ENCODE peak calls at places on chromosomes 1 and 21, in six cellular contexts. D is pancreas, Q is LNCaP clone FGC, I is thoracic aorta, C is HFF-Myc, X is nephron progenitor cell. L is an unnamed sample.

GRCh38 chr1:239819075-239819474 is 272.6 kb upstream of the FMN2 start:
- DNase-seq in D (no peak), Q (no peak), I (no peak), C (no peak), X (no peak), L (no peak)

GRCh38 chr1:2791027-2791760 is 10.3 kb downstream of the TTC34 start:
- DNase-seq in D (no peak), Q (no peak), I (no peak), C (no peak), X (no peak), L (no peak)

GRCh38 chr1:44884746-44885145 is 41.7 kb upstream of the PTCH2 start:
- DNase-seq in D (no peak), Q (no peak), I (no peak), C (no peak), X (no peak), L (no peak)

GRCh38 chr1:184075040-184076029 is 23.8 kb downstream of the TSEN15 start:
- DNase-seq in D (peak), Q (peak), I (no peak), C (peak), X (peak), L (peak)

GRCh38 chr1:185850366-185850765 is 116.2 kb downstream of the HMCN1 start:
- DNase-seq in D (no peak), Q (no peak), I (no peak), C (no peak), X (no peak), L (no peak)

GRCh38 chr1:164765557-164765956 is 206.6 kb downstream of the PBX1 start:
- DNase-seq in D (no peak), Q (no peak), I (no peak), C (no peak), X (no peak), L (no peak)

GRCh38 chr1:26784023-26784871 is 3.5 kb upstream of the PIGV start:
- DNase-seq in D (peak), Q (no peak), I (no peak), C (no peak), X (no peak), L (no peak)

GRCh38 chr1:56686171-56686570 is 41.1 kb downstream of the PRKAA2 start:
- DNase-seq in D (no peak), Q (no peak), I (no peak), C (no peak), X (no peak), L (no peak)

GRCh38 chr21:38284221-38284620 is 27.4 kb downstream of the KCNJ15 start:
- DNase-seq in D (no peak), Q (no peak), I (no peak), C (no peak), X (no peak), L (no peak)

GRCh38 chr1:4309676-4310320 is 344.6 kb upstream of the AJAP1 start:
- DNase-seq in D (no peak), Q (no peak), I (no peak), C (no peak), X (no peak), L (no peak)

GRCh38 chr1:204576422-204576821 is 60.2 kb downstream of the MDM4 start:
- DNase-seq in D (no peak), Q (no peak), I (no peak), C (no peak), X (no peak), L (no peak)

GRCh38 chr1:150474869-150475268 is 12.3 kb upstream of the TARS2 start:
- DNase-seq in D (no peak), Q (no peak), I (no peak), C (no peak), X (no peak), L (no peak)

GRCh38 chr21:44817914-44818635 is at the start of gene SUMO3:
- DNase-seq in D (peak), Q (no peak), I (no peak), C (no peak), X (peak), L (peak)

GRCh38 chr1:66359815-66360214 is 174.1 kb upstream of the SGIP1 start:
- DNase-seq in D (no peak), Q (no peak), I (no peak), C (no peak), X (no peak), L (no peak)

GRCh38 chr21:29449306-29449940 is 150.7 kb downstream of the BACH1 start:
- DNase-seq in D (no peak), Q (no peak), I (no peak), C (no peak), X (no peak), L (no peak)

GRCh38 chr1:207314836-207315235 is 6.6 kb upstream of the CD55 start:
- DNase-seq in D (no peak), Q (no peak), I (no peak), C (no peak), X (no peak), L (no peak)

GRCh38 chr1:10733967-10734366 is 62.5 kb downstream of the CASZ1 start:
- DNase-seq in D (no peak), Q (no peak), I (no peak), C (no peak), X (no peak), L (peak)

GRCh38 chr1:58815680-58816071 is 31.8 kb upstream of the JUN start:
- DNase-seq in D (peak), Q (no peak), I (no peak), C (no peak), X (peak), L (peak)

GRCh38 chr1:65108025-65108692 is 39.8 kb upstream of the AK4 start:
- DNase-seq in D (peak), Q (peak), I (no peak), C (no peak), X (no peak), L (no peak)

GRCh38 chr1:18234790-18235242 is 127.2 kb downstream of the IGSF21 start:
- DNase-seq in D (peak), Q (no peak), I (no peak), C (peak), X (peak), L (peak)

GRCh38 chr21:45323487-45324380 is 36.0 kb upstream of the POFUT2 start:
- DNase-seq in D (no peak), Q (no peak), I (peak), C (no peak), X (no peak), L (no peak)

GRCh38 chr1:209652873-209653401 is 712 bp upstream of the LAMB3 start:
- DNase-seq in D (peak), Q (peak), I (no peak), C (no peak), X (no peak), L (no peak)

GRCh38 chr1:207826557-207827487 is 75.0 kb downstream of the CD46 start:
- DNase-seq in D (peak), Q (peak), I (no peak), C (no peak), X (no peak), L (no peak)

DNA sequence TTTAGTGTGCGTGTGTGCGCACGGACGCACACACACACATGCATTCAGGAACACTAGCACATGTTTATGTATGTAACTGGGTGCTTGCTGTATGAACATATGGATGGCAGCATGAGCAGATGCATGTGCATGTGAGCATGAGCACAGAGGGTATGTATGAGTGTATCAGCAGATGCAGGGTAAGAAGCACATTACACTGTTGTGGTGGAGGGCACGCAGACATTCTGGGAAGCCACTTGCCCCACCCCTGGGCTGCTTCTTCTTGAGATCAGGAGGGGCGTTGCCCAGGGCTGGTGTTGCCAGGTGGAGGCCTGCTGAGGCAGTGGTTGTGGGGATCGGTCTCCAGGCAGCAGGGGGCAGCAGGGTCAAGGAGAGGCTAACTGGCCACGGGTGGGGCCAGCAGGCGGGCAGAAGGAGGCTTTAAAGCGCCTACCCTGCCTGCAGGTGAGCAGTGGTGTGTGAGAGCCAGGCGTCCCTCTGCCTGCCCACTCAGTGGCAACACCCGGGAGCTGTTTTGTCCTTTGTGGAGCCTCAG is 3.9 kb upstream of the P3R3URF start:
- DNase-seq in D (peak), Q (no peak), I (no peak), C (no peak), X (peak), L (no peak)
- TF ChIP-seq CTCF in D (no peak), Q (peak), I (no peak), C (no peak), X (no peak), L (peak)

DNA sequence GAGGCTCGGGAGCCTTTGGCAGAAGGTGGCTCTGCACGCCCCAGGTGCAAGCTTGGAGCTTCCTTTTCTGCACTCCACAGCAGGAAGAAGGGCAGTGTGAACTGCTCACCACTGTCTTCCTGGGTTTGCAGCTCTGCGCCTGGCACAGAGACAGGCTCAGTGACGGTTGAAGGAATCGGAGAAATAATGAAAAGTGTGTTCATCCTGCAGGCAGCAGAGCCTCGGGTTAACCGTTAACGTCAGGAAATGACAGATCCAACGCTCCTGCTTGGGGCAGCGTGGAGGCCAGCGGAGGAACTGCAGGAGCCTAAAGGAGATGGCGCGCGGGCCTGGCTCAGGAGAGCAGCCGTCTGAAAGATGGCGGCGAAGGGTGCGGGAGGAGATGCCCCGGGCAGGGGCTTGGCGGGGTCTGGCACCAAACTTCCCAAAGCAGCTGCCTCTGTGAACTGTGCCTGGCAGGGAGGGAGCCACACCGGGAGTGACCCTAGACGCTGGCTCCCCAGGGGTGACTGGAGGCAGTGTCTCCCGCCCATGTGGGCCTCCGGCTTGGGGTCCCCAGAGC is 10.9 kb upstream of the SAMD11 start:
- DNase-seq in D (peak), Q (no peak), I (no peak), C (no peak), X (no peak), L (no peak)
- TF ChIP-seq CTCF in D (peak), Q (no peak), I (no peak), C (no peak), X (peak), L (no peak)

DNA sequence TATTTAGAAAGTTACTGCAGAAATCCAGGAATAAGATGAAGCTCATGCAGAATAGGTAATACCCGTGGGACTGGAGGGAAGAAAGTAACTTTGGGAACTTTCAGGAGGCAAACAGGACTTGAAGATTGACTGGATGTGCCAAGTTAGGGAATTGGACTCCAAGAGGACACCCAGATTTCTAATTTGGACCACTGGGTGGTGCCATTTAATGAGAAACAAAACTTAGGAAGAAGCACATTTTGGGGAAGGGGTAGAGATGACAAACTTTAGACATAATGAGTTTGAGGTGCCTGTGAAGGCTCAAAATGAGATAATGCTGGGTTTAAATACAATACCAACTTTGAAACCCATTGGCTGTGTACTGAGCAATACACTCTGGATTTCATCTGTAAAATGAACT is 3.3 kb upstream of the B4GALT3 start:
- DNase-seq in D (no peak), Q (no peak), I (no peak), C (no peak), X (no peak), L (no peak)
- TF ChIP-seq CTCF in D (no peak), Q (peak), I (no peak), C (peak), X (no peak), L (no peak)

DNA sequence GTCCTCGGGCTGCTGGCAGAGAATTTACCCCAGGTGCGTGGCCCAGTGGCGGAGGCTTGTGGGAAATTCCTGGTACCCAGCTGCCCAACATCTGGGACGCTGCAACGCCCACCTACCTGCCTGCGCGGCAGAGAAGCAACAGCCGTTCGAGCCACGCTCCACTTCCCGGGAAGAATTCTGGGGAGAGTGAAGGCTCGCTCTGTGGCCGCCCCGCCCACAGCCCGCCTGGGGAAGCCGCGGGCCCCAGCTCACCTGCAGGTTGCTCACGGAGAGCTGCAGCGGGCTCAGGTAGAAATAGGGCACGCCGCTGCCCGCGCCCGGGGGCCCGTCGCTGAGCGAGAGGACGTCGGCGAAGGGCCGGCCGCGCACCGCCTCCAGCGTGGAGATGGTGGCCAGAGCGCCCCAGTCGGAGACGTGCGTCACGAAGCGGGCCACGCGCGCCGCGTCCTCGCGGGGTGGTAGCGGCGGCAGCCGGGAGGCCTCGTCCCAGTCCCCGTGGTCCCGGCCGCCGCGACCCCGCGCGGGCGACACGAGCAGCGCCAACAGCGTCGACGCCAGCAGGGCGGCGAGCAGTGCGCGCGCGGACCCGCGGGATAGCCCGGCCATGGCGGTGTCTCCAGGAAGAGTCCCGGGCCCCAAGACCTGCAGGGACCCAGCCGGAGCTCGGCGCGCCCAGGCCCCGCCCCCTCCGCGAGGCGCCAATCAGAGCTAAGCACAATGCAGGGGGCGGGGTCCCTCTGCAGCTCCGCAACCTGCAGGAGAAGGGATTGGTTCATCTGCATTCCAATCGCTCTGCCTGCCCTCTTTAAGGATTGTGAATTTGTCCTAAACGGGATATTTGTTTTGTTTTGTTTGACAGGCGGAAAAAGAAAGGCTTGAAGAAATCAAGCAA is at the start of gene CREG1:
- DNase-seq in D (peak), Q (peak), I (peak), C (peak), X (peak), L (peak)
- TF ChIP-seq CTCF in D (no peak), Q (no peak), I (no peak), C (no peak), X (no peak), L (no peak)

GRCh38 chr1:43849670-43850069 is 83.9 kb upstream of the ARTN start:
- DNase-seq in D (no peak), Q (no peak), I (no peak), C (no peak), X (no peak), L (no peak)

GRCh38 chr1:43844114-43844513 is 89.5 kb upstream of the ARTN start:
- DNase-seq in D (no peak), Q (no peak), I (no peak), C (no peak), X (no peak), L (no peak)

GRCh38 chr1:43850599-43851233 is 82.9 kb upstream of the ARTN start:
- DNase-seq in D (no peak), Q (no peak), I (no peak), C (no peak), X (no peak), L (no peak)

GRCh38 chr1:43847882-43848281 is 85.7 kb upstream of the ARTN start:
- DNase-seq in D (no peak), Q (no peak), I (no peak), C (no peak), X (no peak), L (no peak)

GRCh38 chr1:43847290-43847689 is 86.3 kb upstream of the ARTN start:
- DNase-seq in D (no peak), Q (no peak), I (no peak), C (no peak), X (no peak), L (no peak)
- TF ChIP-seq CTCF in D (no peak), Q (no peak), I (no peak), C (no peak), X (no peak), L (no peak)

GRCh38 chr1:109630881-109631512 is 11.4 kb downstream of the AMPD2 start:
- DNase-seq in D (peak), Q (no peak), I (no peak), C (no peak), X (no peak), L (no peak)
- TF ChIP-seq CTCF in D (no peak), Q (no peak), I (no peak), C (no peak), X (no peak), L (no peak)

DNA sequence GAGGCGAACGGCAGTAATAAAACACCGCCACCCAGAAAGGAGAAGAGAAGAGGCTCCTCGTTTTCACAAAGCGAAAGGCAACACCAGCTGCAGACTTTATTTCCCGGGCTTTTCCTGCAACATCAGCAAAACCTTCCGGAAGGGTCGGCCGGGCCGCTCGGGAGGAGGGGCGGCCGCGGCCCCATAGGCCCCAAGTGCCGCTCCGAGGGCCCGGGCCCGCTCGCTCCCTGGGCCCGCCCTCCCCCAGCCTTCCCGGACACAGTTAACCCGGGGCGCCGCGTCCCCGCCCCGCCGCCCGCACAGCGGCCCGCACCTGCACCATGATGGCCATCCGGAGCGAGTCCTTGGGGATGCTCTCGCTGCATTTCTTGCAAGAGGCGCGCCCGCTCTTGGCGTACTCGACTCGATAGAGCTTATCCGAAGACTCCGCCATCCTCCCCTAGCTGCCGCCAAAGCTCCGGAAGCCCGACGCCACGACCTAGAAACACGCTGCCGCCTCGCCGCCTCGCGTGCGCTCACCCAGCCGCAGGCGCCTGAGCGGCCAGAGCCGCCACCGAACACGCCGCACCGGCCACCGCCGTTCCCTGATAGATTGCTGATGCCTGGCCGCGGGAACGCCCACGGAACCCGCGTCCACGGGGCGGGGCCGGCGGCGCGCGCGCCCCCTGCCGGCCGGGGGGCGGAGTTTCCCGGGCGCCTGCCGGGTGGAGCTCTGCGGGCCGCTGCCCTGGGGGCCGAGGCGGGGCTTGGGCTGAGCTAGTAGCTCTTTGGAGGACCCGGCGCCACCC is at the start of gene PARP1:
- DNase-seq in D (peak), Q (peak), I (peak), C (peak), X (peak), L (peak)
- TF ChIP-seq CTCF in D (peak), Q (peak), I (peak), C (peak), X (peak), L (peak)

DNA sequence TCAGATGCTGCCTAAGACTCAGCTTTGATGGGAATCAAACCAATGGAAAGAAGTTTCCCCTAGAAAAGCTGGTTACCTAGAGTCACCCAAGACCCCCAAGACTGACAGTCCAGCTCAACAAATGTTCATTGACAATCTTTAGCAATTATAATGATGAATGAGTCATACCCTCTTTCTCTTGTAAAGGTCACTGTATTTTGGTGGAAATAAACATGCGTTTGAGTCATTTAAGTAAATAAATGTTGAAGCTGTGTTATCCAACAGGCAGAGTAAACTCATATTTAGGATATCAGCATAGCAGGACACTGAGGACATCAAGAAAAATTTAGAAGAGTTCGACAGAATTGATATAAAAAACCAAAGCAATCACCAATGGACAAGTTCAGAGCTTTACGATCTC is 295.9 kb downstream of the RGS7 start:
- DNase-seq in D (no peak), Q (no peak), I (no peak), C (no peak), X (no peak), L (no peak)
- TF ChIP-seq CTCF in D (no peak), Q (no peak), I (no peak), C (no peak), X (no peak), L (no peak)

GRCh38 chr1:13825033-13825432 is 125.0 kb downstream of the PRDM2 start:
- DNase-seq in D (no peak), Q (no peak), I (no peak), C (no peak), X (no peak), L (peak)
- TF ChIP-seq CTCF in D (no peak), Q (peak), I (no peak), C (no peak), X (no peak), L (peak)

GRCh38 chr1:21814241-21814918 is 2.3 kb downstream of the LDLRAD2 start:
- DNase-seq in D (no peak), Q (no peak), I (no peak), C (no peak), X (peak), L (peak)
- TF ChIP-seq CTCF in D (peak), Q (no peak), I (peak), C (peak), X (peak), L (peak)

L was measured in GM13976.